ENCODE peak calls at places on chromosomes 4 and X, in six cellular contexts. N, R, J, G, F and X are unnamed samples.

GRCh38 chr4:38949416-38950051 is 81.9 kb downstream of the FAM114A1 start:
- DNase-seq in J (peak; percentile 8), F (peak; percentile 86), N (no peak), R (peak; percentile 8), G (no peak), X (peak; percentile 81)

GRCh38 chr4:7165874-7166201 is 26.5 kb upstream of the SORCS2 start:
- DNase-seq in N (no peak), R (no peak), F (no peak), J (no peak), G (no peak), X (no peak)

GRCh38 chr4:157832596-157832995 is 340.2 kb downstream of the GASK1B start:
- DNase-seq in J (no peak), R (no peak), F (no peak), G (no peak), N (no peak), X (no peak)

GRCh38 chr4:165184220-165184619 is 23.1 kb upstream of the KLHL2 start:
- DNase-seq in N (no peak), F (no peak), G (no peak), R (no peak), J (no peak), X (no peak)

GRCh38 chr4:17103231-17103630 is 204.8 kb upstream of the LDB2 start:
- DNase-seq in N (peak; percentile 49), J (no peak), G (no peak), R (no peak), F (peak; percentile 65), X (peak; percentile 80)

GRCh38 chr4:185479507-185479971 is 8.0 kb upstream of the CCDC110 start:
- DNase-seq in J (no peak), R (no peak), F (no peak), G (no peak), N (no peak), X (peak; percentile 42)

GRCh38 chr4:964346-965025 is 8.9 kb downstream of the DGKQ start:
- DNase-seq in G (no peak), N (no peak), R (no peak), F (no peak), J (no peak), X (no peak)

GRCh38 chrX:118560380-118560932 is 64.8 kb downstream of the DOCK11 start:
- DNase-seq in N (no peak), J (no peak), F (no peak), R (no peak), G (no peak), X (no peak)

GRCh38 chr4:16225996-16226815 is at the start of gene TAPT1:
- DNase-seq in F (peak; percentile 60), R (peak; percentile 61), J (peak; percentile 80), G (no peak), N (peak; percentile 31), X (peak; percentile 55)

GRCh38 chr4:663438-664428 is 10.3 kb downstream of the ATP5ME start:
- DNase-seq in R (no peak), J (peak; percentile 78), F (no peak), N (no peak), G (no peak), X (no peak)

GRCh38 chr4:39825741-39826231 is 127.8 kb downstream of the UBE2K start:
- DNase-seq in R (no peak), N (no peak), G (no peak), F (peak; percentile 62), J (no peak), X (peak; percentile 79)

GRCh38 chr4:25916870-25917269 is 2.9 kb downstream of the SMIM20 start:
- DNase-seq in F (no peak), J (no peak), G (no peak), N (no peak), R (no peak), X (no peak)

GRCh38 chr4:26238782-26239647 is 81.8 kb upstream of the RBPJ start:
- DNase-seq in F (peak; percentile 76), R (no peak), J (no peak), N (peak; percentile 35), G (no peak), X (peak; percentile 87)

GRCh38 chr4:24680746-24681145 is 96.4 kb upstream of the DHX15 start:
- DNase-seq in F (no peak), N (no peak), J (no peak), R (no peak), G (no peak), X (no peak)

GRCh38 chr4:37392540-37393255 is 148.2 kb downstream of the NWD2 start:
- DNase-seq in F (peak; percentile 4), J (no peak), G (no peak), N (no peak), R (no peak), X (no peak)

GRCh38 chrX:110407910-110408545 is 49.4 kb downstream of the RTL9 start:
- DNase-seq in F (peak; percentile 71), N (no peak), R (no peak), J (peak; percentile 18), G (no peak), X (peak; percentile 56)

GRCh38 chr4:124529131-124529530 is 183.4 kb downstream of the ANKRD50 start:
- DNase-seq in R (no peak), F (no peak), J (no peak), N (no peak), G (no peak), X (no peak)

GRCh38 chrX:120769576-120770341 is 105.9 kb downstream of the CT47B1 start:
- DNase-seq in J (no peak), R (peak; percentile 18), G (no peak), N (no peak), F (peak; percentile 68), X (peak; percentile 69)

GRCh38 chrX:63250253-63250868 is 100.8 kb downstream of the SPIN4 start:
- DNase-seq in N (peak; percentile 63), F (peak; percentile 89), J (no peak), G (peak; percentile 35), R (peak; percentile 2), X (peak; percentile 82)